ENCODE peak calls at places on chromosomes 4 and X, in eight cellular contexts. M, W, O, T, E, L, V and Z are unnamed samples. For H3K36me3, the result is how much of the 10 kb centered on the place peaks cover.

GRCh38 chr4:4524364-4524763 is 17.5 kb downstream of the STX18 start:
- DNase-seq in O (no peak), M (no peak), W (no peak), T (no peak), L (no peak), V (peak), E (no peak), Z (peak)

GRCh38 chrX:97290199-97290598 is 406.5 kb downstream of the RPA4 start:
- DNase-seq in E (no peak), L (no peak), O (no peak), W (no peak), V (peak), T (no peak), M (no peak), Z (no peak)

GRCh38 chr4:2339458-2340271 is 77.8 kb upstream of the MXD4 start:
- DNase-seq in V (no peak), T (no peak), E (no peak), O (peak), M (no peak), L (peak), W (no peak), Z (no peak)

GRCh38 chr4:65383589-65384305 is 286.5 kb downstream of the EPHA5 start:
- DNase-seq in E (peak), W (no peak), M (no peak), T (peak), L (no peak), O (no peak), V (no peak), Z (no peak)

GRCh38 chrX:20267924-20268701 is 1.4 kb upstream of the RPS6KA3 start:
- DNase-seq in W (peak), L (peak), E (no peak), T (peak), M (peak), V (no peak), O (peak), Z (no peak)

GRCh38 chr4:2940267-2941137 is 22.7 kb downstream of the NOP14 start:
- DNase-seq in T (no peak), V (peak), M (no peak), W (peak), L (no peak), O (no peak), E (no peak), Z (no peak)

GRCh38 chr4:183469936-183470335 is 25.5 kb downstream of the CDKN2AIP start:
- DNase-seq in E (peak), M (no peak), T (peak), W (no peak), L (no peak), O (no peak), V (peak), Z (no peak)

GRCh38 chrX:48196745-48197213 is at the start of gene SSX5:
- DNase-seq in M (no peak), V (no peak), E (no peak), O (no peak), W (no peak), L (no peak), T (no peak), Z (no peak)

GRCh38 chrX:12825801-12826200 is 34.6 kb downstream of the PRPS2 start:
- DNase-seq in L (no peak), W (no peak), O (no peak), M (no peak), E (no peak), V (no peak), T (no peak), Z (no peak)

GRCh38 chrX:129125515-129125914 is 397.8 kb downstream of the SMARCA1 start:
- DNase-seq in V (no peak), T (no peak), E (no peak), L (no peak), W (no peak), O (no peak), M (no peak), Z (no peak)

GRCh38 chrX:10496345-10496965 is 123.9 kb downstream of the MID1 start:
- DNase-seq in W (no peak), V (peak), T (peak), O (no peak), E (no peak), L (no peak), M (peak), Z (peak)

GRCh38 chrX:12370444-12371089 is 232.3 kb downstream of the FRMPD4 start:
- DNase-seq in O (no peak), T (peak), W (no peak), M (peak), E (no peak), L (no peak), V (peak), Z (no peak)

GRCh38 chr4:174012135-174012923 is 271.1 kb downstream of the FBXO8 start:
- DNase-seq in L (no peak), W (peak), M (no peak), V (peak), O (no peak), E (no peak), T (no peak), Z (no peak)

GRCh38 chr4:124265701-124266100 is 446.8 kb downstream of the ANKRD50 start:
- DNase-seq in T (peak), V (peak), O (no peak), W (no peak), E (no peak), L (no peak), M (no peak), Z (no peak)

GRCh38 chr4:100644150-100644549 is 126.3 kb upstream of the EMCN start:
- DNase-seq in M (no peak), O (no peak), W (no peak), V (no peak), E (no peak), T (no peak), L (no peak), Z (no peak)

GRCh38 chr4:41507292-41507933 is 30.5 kb upstream of the LIMCH1 start:
- DNase-seq in T (peak), M (no peak), V (peak), W (no peak), E (no peak), O (no peak), L (no peak), Z (no peak)

GRCh38 chr4:103075435-103075893 is 1.1 kb downstream of the SLC9B2 start:
- DNase-seq in V (peak), W (peak), M (no peak), L (no peak), E (no peak), T (peak), O (no peak), Z (peak)

GRCh38 chr4:38381788-38382187 is 282.2 kb upstream of the KLF3 start:
- DNase-seq in O (peak), M (no peak), E (no peak), W (no peak), V (no peak), L (no peak), T (peak), Z (no peak)

DNA sequence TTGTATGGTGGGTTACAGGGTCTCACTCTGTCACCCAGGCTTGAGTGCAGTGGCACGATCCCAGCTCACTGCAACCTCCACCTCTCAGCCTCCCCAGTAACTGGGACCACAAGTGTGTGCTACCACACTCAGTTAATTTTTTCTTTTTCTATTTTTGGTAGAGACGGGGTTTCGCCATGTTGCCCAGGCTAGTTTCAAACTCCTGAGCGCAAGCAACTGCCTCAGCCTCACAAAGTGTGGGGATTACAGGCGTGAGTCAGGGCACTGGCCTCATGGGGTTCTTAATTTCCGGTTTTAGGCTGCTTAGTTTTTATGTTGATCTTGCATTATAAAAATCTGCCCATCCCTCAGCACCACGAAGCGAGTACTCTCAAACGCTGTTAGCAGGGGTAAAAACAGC is 6.7 kb downstream of the BCAP31 start:
- DNase-seq in M (no peak), T (no peak), W (no peak), E (no peak), V (no peak), L (no peak), O (no peak), Z (no peak)
- H3K36me3 ChIP-seq in M (under half), T (under half), W (under half), E (under half), V (under half), L (half or more), O (under half), Z (under half)

DNA sequence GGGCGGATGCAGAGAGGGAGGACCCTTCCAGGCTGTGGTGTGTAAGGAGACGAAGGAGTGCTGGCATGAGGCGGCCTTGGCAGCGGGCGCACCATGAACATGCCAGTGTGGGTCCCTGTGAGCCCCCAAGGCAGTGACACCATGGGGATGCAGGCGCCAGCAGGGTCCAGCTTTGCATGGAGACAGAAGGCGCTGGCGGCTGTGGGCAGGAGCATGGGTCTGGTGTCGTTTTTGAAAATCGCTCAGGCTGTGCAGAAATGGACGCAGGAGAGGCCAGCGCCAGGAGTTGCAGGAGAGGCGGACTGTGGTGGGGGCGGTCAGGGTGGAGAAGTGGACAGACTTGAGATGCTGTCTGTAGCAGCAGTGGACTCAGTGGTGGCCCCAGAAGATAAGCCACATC is 56.1 kb downstream of the PCGF3 start:
- DNase-seq in V (no peak), O (no peak), W (no peak), T (no peak), L (no peak), M (no peak), E (no peak), Z (no peak)
- H3K36me3 ChIP-seq in V (under half), O (under half), W (under half), T (under half), L (half or more), M (under half), E (under half), Z (under half)

GRCh38 chr4:7821245-7822165 is 118.2 kb downstream of the AFAP1 start:
- DNase-seq in E (no peak), V (peak), O (no peak), M (no peak), W (no peak), T (peak), L (peak), Z (no peak)

GRCh38 chr4:7823416-7823824 is 116.2 kb downstream of the AFAP1 start:
- DNase-seq in E (no peak), M (peak), L (no peak), O (peak), W (peak), T (peak), V (peak), Z (no peak)

GRCh38 chr4:7820031-7820825 is 119.4 kb downstream of the AFAP1 start:
- DNase-seq in O (no peak), L (no peak), M (no peak), E (no peak), V (peak), T (no peak), W (no peak), Z (no peak)

GRCh38 chr4:7824218-7824617 is 115.4 kb downstream of the AFAP1 start:
- DNase-seq in M (no peak), E (no peak), W (no peak), O (no peak), L (no peak), T (peak), V (no peak), Z (no peak)

GRCh38 chr4:7822858-7823257 is 116.8 kb downstream of the AFAP1 start:
- DNase-seq in T (no peak), E (no peak), M (peak), O (no peak), L (no peak), V (peak), W (no peak), Z (no peak)
- H3K36me3 ChIP-seq in T (under half), E (under half), M (under half), O (under half), L (under half), V (under half), W (under half), Z (under half)

DNA sequence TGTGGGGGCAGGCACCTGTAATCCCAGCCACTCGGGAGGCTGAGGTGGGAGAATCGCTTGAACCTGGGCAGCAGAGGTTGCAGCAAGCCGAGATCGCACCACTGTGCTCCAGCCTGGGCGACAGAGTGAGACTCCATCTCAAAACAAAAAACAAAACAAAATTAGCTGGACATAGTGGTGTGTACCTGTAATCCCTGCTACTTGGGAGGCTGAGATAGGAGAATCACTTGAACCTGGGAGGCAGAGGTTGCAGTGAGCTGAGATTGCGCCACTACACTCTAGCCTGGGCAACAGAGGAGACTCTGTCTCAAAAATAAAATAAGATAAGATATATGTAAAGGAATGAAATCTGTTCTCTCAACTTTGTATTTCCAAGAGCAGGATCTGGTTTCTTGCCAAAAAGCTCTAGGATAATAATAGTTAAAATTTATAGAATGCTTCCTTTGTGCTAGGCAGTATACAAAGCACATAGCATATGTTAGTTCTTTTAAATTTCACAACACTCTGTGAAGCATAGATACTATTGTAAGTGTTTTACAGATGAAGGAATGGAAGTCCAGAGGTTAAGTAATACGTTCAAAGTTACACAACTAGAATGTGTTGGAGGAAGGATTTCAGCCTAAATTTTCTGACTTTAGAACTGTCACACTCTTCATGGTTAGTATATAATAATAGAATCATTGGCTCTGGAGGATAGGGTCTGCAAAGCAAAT is 10.2 kb downstream of the MRPL1 start:
- DNase-seq in W (no peak), T (peak), V (no peak), E (no peak), M (no peak), O (no peak), L (no peak), Z (no peak)
- H3K36me3 ChIP-seq in W (under half), T (under half), V (under half), E (under half), M (under half), O (under half), L (under half), Z (under half)